ENCODE peak calls at places on chromosome 10, in six cellular contexts. T is colonic mucosa, M is H7, H is psoas muscle, I is aorta, Y is left ventricle myocardium inferior. N is an unnamed sample.

GRCh38 chr10:43249962-43250624 is 16.8 kb downstream of the RASGEF1A start:
- DNase-seq in T (no peak), M (peak; percentile 83), H (peak; percentile 30), I (no peak), Y (peak; percentile 10), N (no peak)

GRCh38 chr10:107098326-107098725 is 66.2 kb downstream of the SORCS1 start:
- DNase-seq in T (no peak), M (no peak), H (no peak), I (no peak), Y (no peak), N (no peak)

GRCh38 chr10:94403034-94403822 is 887 bp downstream of the TBC1D12 start:
- DNase-seq in T (peak; percentile 77), M (peak; percentile 82), H (peak; percentile 73), I (peak; percentile 88), Y (peak; percentile 53), N (peak; percentile 39)

GRCh38 chr10:125066704-125067447 is 93.5 kb downstream of the CTBP2 start:
- DNase-seq in T (no peak), M (no peak), H (peak; percentile 35), I (peak; percentile 30), Y (peak; percentile 15), N (no peak)

GRCh38 chr10:106714734-106715368 is 449.7 kb downstream of the SORCS1 start:
- DNase-seq in T (no peak), M (no peak), H (no peak), I (no peak), Y (no peak), N (no peak)

GRCh38 chr10:29479081-29479917 is 155.5 kb downstream of the SVIL start:
- DNase-seq in T (no peak), M (no peak), H (peak; percentile 23), I (no peak), Y (no peak), N (no peak)

GRCh38 chr10:44054046-44054445 is 330.9 kb downstream of the CXCL12 start:
- DNase-seq in T (no peak), M (no peak), H (no peak), I (no peak), Y (no peak), N (no peak)

GRCh38 chr10:43817368-43817767 is 168.7 kb upstream of the ZNF32 start:
- DNase-seq in T (no peak), M (no peak), H (no peak), I (no peak), Y (no peak), N (no peak)

GRCh38 chr10:114648368-114648767 is 9.7 kb downstream of the ABLIM1 start:
- DNase-seq in T (peak; percentile 46), M (no peak), H (no peak), I (no peak), Y (no peak), N (peak; percentile 67)

GRCh38 chr10:43913676-43914235 is 265.1 kb upstream of the ZNF32 start:
- DNase-seq in T (no peak), M (no peak), H (no peak), I (no peak), Y (no peak), N (no peak)

GRCh38 chr10:51718804-51719291 is 19.5 kb upstream of the CSTF2T start:
- DNase-seq in T (no peak), M (no peak), H (no peak), I (no peak), Y (no peak), N (peak; percentile 45)

GRCh38 chr10:49090696-49091338 is 24.5 kb downstream of the VSTM4 start:
- DNase-seq in T (no peak), M (no peak), H (no peak), I (no peak), Y (no peak), N (no peak)

GRCh38 chr10:70931168-70931805 is 42.9 kb upstream of the PCBD1 start:
- DNase-seq in T (no peak), M (no peak), H (no peak), I (no peak), Y (no peak), N (peak; percentile 80)

GRCh38 chr10:115432188-115432819 is 339.1 kb downstream of the ATRNL1 start:
- DNase-seq in T (no peak), M (no peak), H (no peak), I (no peak), Y (no peak), N (no peak)

GRCh38 chr10:88066876-88067275 is 203.5 kb downstream of the PTEN start:
- DNase-seq in T (no peak), M (no peak), H (no peak), I (no peak), Y (no peak), N (no peak)

GRCh38 chr10:132302421-132302820 is 5.3 kb downstream of the STK32C start:
- DNase-seq in T (no peak), M (no peak), H (no peak), I (peak; percentile 55), Y (no peak), N (no peak)

GRCh38 chr10:125341611-125342010 is 181.2 kb upstream of the CTBP2 start:
- DNase-seq in T (no peak), M (no peak), H (no peak), I (no peak), Y (no peak), N (no peak)

GRCh38 chr10:76779163-76779820 is 858.3 kb downstream of the KCNMA1 start:
- DNase-seq in T (no peak), M (peak; percentile 12), H (no peak), I (no peak), Y (no peak), N (peak; percentile 9)

GRCh38 chr10:29737209-29737565 is 102.4 kb upstream of the SVIL start:
- DNase-seq in T (no peak), M (no peak), H (no peak), I (no peak), Y (no peak), N (no peak)

GRCh38 chr10:490256-490655 is 199.2 kb downstream of the DIP2C start:
- DNase-seq in T (no peak), M (no peak), H (peak; percentile 85), I (peak; percentile 79), Y (peak; percentile 69), N (no peak)

GRCh38 chr10:96758423-96758822 is 38.1 kb upstream of the PIK3AP1 start:
- DNase-seq in T (no peak), M (no peak), H (no peak), I (no peak), Y (no peak), N (no peak)

GRCh38 chr10:117216611-117217195 is 19.4 kb downstream of the KCNK18 start:
- DNase-seq in T (peak; percentile 66), M (peak; percentile 96), H (peak; percentile 84), I (peak; percentile 90), Y (peak; percentile 66), N (no peak)

GRCh38 chr10:89274928-89275327 is 23.4 kb upstream of the LIPA start:
- DNase-seq in T (no peak), M (no peak), H (no peak), I (no peak), Y (no peak), N (no peak)

GRCh38 chr10:28939352-28940157 is 262.2 kb downstream of the BAMBI start:
- DNase-seq in T (peak; percentile 32), M (peak; percentile 77), H (peak; percentile 69), I (peak; percentile 83), Y (peak; percentile 39), N (peak; percentile 44)

GRCh38 chr10:634256-634655 is 55.2 kb downstream of the DIP2C start:
- DNase-seq in T (no peak), M (no peak), H (no peak), I (no peak), Y (no peak), N (no peak)

GRCh38 chr10:14598809-14599764 is 175.6 kb downstream of the FAM107B start:
- DNase-seq in T (no peak), M (no peak), H (no peak), I (no peak), Y (no peak), N (no peak)
- H3K36me3 ChIP-seq in T (no peaks in the 10 kb centered on the region), M (peaks cover 2% of the 10 kb centered on the region), H (no peaks in the 10 kb centered on the region), I (no peaks in the 10 kb centered on the region), Y (no peaks in the 10 kb centered on the region), N (no peaks in the 10 kb centered on the region)

DNA sequence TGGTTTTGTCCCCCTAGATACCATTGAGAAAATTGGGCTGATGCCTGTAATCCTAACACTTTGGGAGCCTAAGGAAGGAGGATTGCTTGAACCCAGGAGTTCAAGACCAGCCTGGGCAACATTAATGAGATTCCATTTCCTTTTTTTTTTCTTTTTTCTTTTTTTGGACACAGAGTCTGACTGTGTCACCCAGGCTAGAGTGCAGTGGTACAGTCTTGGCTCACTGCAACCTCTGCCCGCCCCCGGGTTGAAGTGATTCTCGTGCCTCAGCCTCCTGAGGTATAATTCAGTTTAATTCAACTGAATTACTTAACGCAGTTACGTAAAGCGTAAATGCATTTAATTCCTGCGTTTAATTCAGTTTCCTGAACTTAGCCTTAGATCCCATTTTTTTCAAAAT is 13.3 kb downstream of the CCAR1 start:
- DNase-seq in T (no peak), M (no peak), H (no peak), I (no peak), Y (no peak), N (no peak)
- H3K36me3 ChIP-seq in T (peaks cover 7% of the 10 kb centered on the region), M (peaks cover 33% of the 10 kb centered on the region), H (peaks cover 8% of the 10 kb centered on the region), I (peaks cover 9% of the 10 kb centered on the region), Y (peaks cover 98% of the 10 kb centered on the region), N (peaks cover 2% of the 10 kb centered on the region)

DNA sequence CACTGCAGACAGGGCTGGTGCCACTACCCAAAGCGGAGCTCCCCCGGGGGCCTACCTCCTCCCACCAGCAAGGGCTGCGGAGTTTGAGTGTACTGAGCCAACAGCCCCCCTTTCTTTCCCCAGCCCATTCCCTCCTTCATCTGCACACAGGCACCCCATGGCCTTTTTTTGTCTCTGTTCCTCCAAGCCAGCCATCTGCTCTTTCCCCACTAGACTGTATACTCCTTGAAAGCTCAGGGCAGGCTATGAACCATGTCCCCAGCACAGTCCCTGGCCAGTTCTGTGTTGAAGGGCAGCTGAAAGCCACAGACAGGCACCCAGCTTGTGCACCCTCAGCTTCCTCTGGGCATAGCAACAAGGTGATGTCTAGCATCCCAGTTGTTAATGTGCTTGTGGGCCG is 99.5 kb downstream of the ZMIZ1 start:
- DNase-seq in T (no peak), M (no peak), H (no peak), I (no peak), Y (no peak), N (no peak)
- H3K36me3 ChIP-seq in T (no peaks in the 10 kb centered on the region), M (no peaks in the 10 kb centered on the region), H (no peaks in the 10 kb centered on the region), I (no peaks in the 10 kb centered on the region), Y (peaks cover 40% of the 10 kb centered on the region), N (peaks cover 6% of the 10 kb centered on the region)

GRCh38 chr10:113151178-113151577 is 201.1 kb downstream of the TCF7L2 start:
- DNase-seq in T (no peak), M (no peak), H (no peak), I (no peak), Y (no peak), N (no peak)
- H3K36me3 ChIP-seq in T (peaks cover 11% of the 10 kb centered on the region), M (peaks cover 52% of the 10 kb centered on the region), H (peaks cover 2% of the 10 kb centered on the region), I (peaks cover 3% of the 10 kb centered on the region), Y (peaks cover 85% of the 10 kb centered on the region), N (no peaks in the 10 kb centered on the region)

GRCh38 chr10:60175418-60175817 is 214.3 kb downstream of the ANK3 start:
- DNase-seq in T (no peak), M (no peak), H (no peak), I (no peak), Y (no peak), N (no peak)
- H3K36me3 ChIP-seq in T (no peaks in the 10 kb centered on the region), M (no peaks in the 10 kb centered on the region), H (no peaks in the 10 kb centered on the region), I (no peaks in the 10 kb centered on the region), Y (peaks cover 30% of the 10 kb centered on the region), N (peaks cover under 1% of the 10 kb centered on the region)